ENCODE peak calls at places on chromosomes 5 and 9, in five cellular contexts. One of them, this sample, is unnamed.

GRCh38 chr5:170651902-170652301 is 131.6 kb upstream of the GABRP start:
- DNase-seq in GM13976: no peak
- DNase-seq in activated B cell treated with CpG ODN at 0.5 μM for 24 hours: no peak
- DNase-seq in IMR-90: no peak
- DNase-seq in GM20000: no peak
- DNase-seq in this sample: no peak

GRCh38 chr5:111099058-111099778 is 7.1 kb downstream of the WDR36 start:
- DNase-seq in GM13976: no peak
- DNase-seq in activated B cell treated with CpG ODN at 0.5 μM for 24 hours: no peak
- DNase-seq in IMR-90: peak; percentile 62
- DNase-seq in GM20000: no peak
- DNase-seq in this sample: no peak

GRCh38 chr5:26553079-26553478 is 485.3 kb downstream of the CDH9 start:
- DNase-seq in GM13976: no peak
- DNase-seq in activated B cell treated with CpG ODN at 0.5 μM for 24 hours: no peak
- DNase-seq in IMR-90: no peak
- DNase-seq in GM20000: no peak
- DNase-seq in this sample: no peak

GRCh38 chr5:132414634-132415377 is 45.3 kb downstream of the SLC22A5 start:
- DNase-seq in GM13976: no peak
- DNase-seq in activated B cell treated with CpG ODN at 0.5 μM for 24 hours: no peak
- DNase-seq in IMR-90: no peak
- DNase-seq in GM20000: peak; percentile 46
- DNase-seq in this sample: no peak

GRCh38 chr9:12737871-12738270 is 36.9 kb upstream of the LURAP1L start:
- DNase-seq in GM13976: no peak
- DNase-seq in activated B cell treated with CpG ODN at 0.5 μM for 24 hours: no peak
- DNase-seq in IMR-90: no peak
- DNase-seq in GM20000: no peak
- DNase-seq in this sample: no peak

GRCh38 chr5:179817071-179817840 is 3.4 kb upstream of the SQSTM1 start:
- DNase-seq in GM13976: no peak
- DNase-seq in activated B cell treated with CpG ODN at 0.5 μM for 24 hours: no peak
- DNase-seq in IMR-90: no peak
- DNase-seq in GM20000: no peak
- DNase-seq in this sample: peak; percentile 43

GRCh38 chr9:137156567-137157375 is 13.1 kb downstream of the LRRC26 start:
- DNase-seq in GM13976: peak; percentile 89
- DNase-seq in activated B cell treated with CpG ODN at 0.5 μM for 24 hours: peak; percentile 43
- DNase-seq in IMR-90: peak; percentile 21
- DNase-seq in GM20000: peak; percentile 87
- DNase-seq in this sample: peak; percentile 83

GRCh38 chr9:127162567-127163365 is 40.3 kb upstream of the ANGPTL2 start:
- DNase-seq in GM13976: no peak
- DNase-seq in activated B cell treated with CpG ODN at 0.5 μM for 24 hours: no peak
- DNase-seq in IMR-90: no peak
- DNase-seq in GM20000: no peak
- DNase-seq in this sample: no peak

GRCh38 chr5:57538341-57538955 is 55.8 kb upstream of the ACTBL2 start:
- DNase-seq in GM13976: no peak
- DNase-seq in activated B cell treated with CpG ODN at 0.5 μM for 24 hours: no peak
- DNase-seq in IMR-90: peak; percentile 79
- DNase-seq in GM20000: no peak
- DNase-seq in this sample: no peak

GRCh38 chr5:102312586-102312985 is 16.5 kb upstream of the SLCO4C1 start:
- DNase-seq in GM13976: no peak
- DNase-seq in activated B cell treated with CpG ODN at 0.5 μM for 24 hours: no peak
- DNase-seq in IMR-90: no peak
- DNase-seq in GM20000: no peak
- DNase-seq in this sample: no peak

GRCh38 chr5:19713740-19714139 is 274.3 kb downstream of the CDH18 start:
- DNase-seq in GM13976: no peak
- DNase-seq in activated B cell treated with CpG ODN at 0.5 μM for 24 hours: no peak
- DNase-seq in IMR-90: no peak
- DNase-seq in GM20000: no peak
- DNase-seq in this sample: no peak

GRCh38 chr9:86281577-86282076 is 711 bp downstream of the ISCA1 start:
- DNase-seq in GM13976: no peak
- DNase-seq in activated B cell treated with CpG ODN at 0.5 μM for 24 hours: no peak
- DNase-seq in IMR-90: no peak
- DNase-seq in GM20000: no peak
- DNase-seq in this sample: no peak

GRCh38 chr5:172490739-172491461 is 36.6 kb upstream of the SH3PXD2B start:
- DNase-seq in GM13976: no peak
- DNase-seq in activated B cell treated with CpG ODN at 0.5 μM for 24 hours: no peak
- DNase-seq in IMR-90: no peak
- DNase-seq in GM20000: no peak
- DNase-seq in this sample: no peak

GRCh38 chr9:130426883-130427282 is 17.9 kb upstream of the ASS1 start:
- DNase-seq in GM13976: no peak
- DNase-seq in activated B cell treated with CpG ODN at 0.5 μM for 24 hours: no peak
- DNase-seq in IMR-90: peak; percentile 35
- DNase-seq in GM20000: no peak
- DNase-seq in this sample: no peak

GRCh38 chr5:134026521-134027202 is 21.9 kb upstream of the VDAC1 start:
- DNase-seq in GM13976: peak; percentile 80
- DNase-seq in activated B cell treated with CpG ODN at 0.5 μM for 24 hours: no peak
- DNase-seq in IMR-90: peak; percentile 63
- DNase-seq in GM20000: peak; percentile 66
- DNase-seq in this sample: peak; percentile 78

GRCh38 chr5:87413116-87413645 is 451 bp upstream of the CCNH start:
- DNase-seq in GM13976: no peak
- DNase-seq in activated B cell treated with CpG ODN at 0.5 μM for 24 hours: no peak
- DNase-seq in IMR-90: no peak
- DNase-seq in GM20000: peak; percentile 2
- DNase-seq in this sample: no peak

GRCh38 chr9:101702257-101702656 is 36.2 kb downstream of the GRIN3A start:
- DNase-seq in GM13976: no peak
- DNase-seq in activated B cell treated with CpG ODN at 0.5 μM for 24 hours: no peak
- DNase-seq in IMR-90: no peak
- DNase-seq in GM20000: no peak
- DNase-seq in this sample: no peak

GRCh38 chr9:138058181-138058580 is 180.6 kb downstream of the CACNA1B start:
- DNase-seq in GM13976: no peak
- DNase-seq in activated B cell treated with CpG ODN at 0.5 μM for 24 hours: no peak
- DNase-seq in IMR-90: no peak
- DNase-seq in GM20000: no peak
- DNase-seq in this sample: no peak

GRCh38 chr5:36305571-36306326 is 4.0 kb upstream of the RANBP3L start:
- DNase-seq in GM13976: peak; percentile 34
- DNase-seq in activated B cell treated with CpG ODN at 0.5 μM for 24 hours: no peak
- DNase-seq in IMR-90: peak; percentile 38
- DNase-seq in GM20000: peak; percentile 27
- DNase-seq in this sample: peak; percentile 19
- TF ChIP-seq CTCF in GM13976: peak; percentile 73
- TF ChIP-seq CTCF in activated B cell treated with CpG ODN at 0.5 μM for 24 hours: no peak
- TF ChIP-seq CTCF in IMR-90: peak; percentile 84
- TF ChIP-seq CTCF in GM20000: peak; percentile 71
- TF ChIP-seq CTCF in this sample: peak; percentile 84

GRCh38 chr9:136133959-136134484 is 15.3 kb upstream of the TMEM250 start:
- DNase-seq in GM13976: no peak
- DNase-seq in activated B cell treated with CpG ODN at 0.5 μM for 24 hours: no peak
- DNase-seq in IMR-90: no peak
- DNase-seq in GM20000: no peak
- DNase-seq in this sample: no peak
- TF ChIP-seq CTCF in GM13976: no peak
- TF ChIP-seq CTCF in activated B cell treated with CpG ODN at 0.5 μM for 24 hours: no peak
- TF ChIP-seq CTCF in IMR-90: no peak
- TF ChIP-seq CTCF in GM20000: no peak
- TF ChIP-seq CTCF in this sample: no peak

GRCh38 chr9:28946648-28947047 is 1373.4 kb upstream of the C9orf72 start:
- DNase-seq in GM13976: no peak
- DNase-seq in activated B cell treated with CpG ODN at 0.5 μM for 24 hours: no peak
- DNase-seq in IMR-90: no peak
- DNase-seq in GM20000: no peak
- DNase-seq in this sample: no peak

GRCh38 chr9:28956111-28956880 is 1383.0 kb upstream of the C9orf72 start:
- DNase-seq in GM13976: no peak
- DNase-seq in activated B cell treated with CpG ODN at 0.5 μM for 24 hours: no peak
- DNase-seq in IMR-90: no peak
- DNase-seq in GM20000: no peak
- DNase-seq in this sample: no peak

GRCh38 chr9:28951945-28952344 is 1378.7 kb upstream of the C9orf72 start:
- DNase-seq in GM13976: no peak
- DNase-seq in activated B cell treated with CpG ODN at 0.5 μM for 24 hours: no peak
- DNase-seq in IMR-90: no peak
- DNase-seq in GM20000: peak; percentile 2
- DNase-seq in this sample: no peak
- TF ChIP-seq CTCF in GM13976: no peak
- TF ChIP-seq CTCF in activated B cell treated with CpG ODN at 0.5 μM for 24 hours: no peak
- TF ChIP-seq CTCF in IMR-90: no peak
- TF ChIP-seq CTCF in GM20000: peak; percentile 12
- TF ChIP-seq CTCF in this sample: peak; percentile 35

GRCh38 chr9:4740623-4741364 is at the start of gene AK3:
- DNase-seq in GM13976: peak; percentile 98
- DNase-seq in activated B cell treated with CpG ODN at 0.5 μM for 24 hours: peak; percentile 79
- DNase-seq in IMR-90: peak; percentile 82
- DNase-seq in GM20000: peak; percentile 99
- DNase-seq in this sample: peak; percentile 99
- TF ChIP-seq CTCF in GM13976: peak; percentile 42
- TF ChIP-seq CTCF in activated B cell treated with CpG ODN at 0.5 μM for 24 hours: no peak
- TF ChIP-seq CTCF in IMR-90: peak; percentile 46
- TF ChIP-seq CTCF in GM20000: peak; percentile 35
- TF ChIP-seq CTCF in this sample: peak; percentile 69

GRCh38 chr5:141155540-141156374 is 5.9 kb downstream of the PCDHB6 start:
- DNase-seq in GM13976: no peak
- DNase-seq in activated B cell treated with CpG ODN at 0.5 μM for 24 hours: no peak
- DNase-seq in IMR-90: no peak
- DNase-seq in GM20000: no peak
- DNase-seq in this sample: no peak
- TF ChIP-seq CTCF in GM13976: no peak
- TF ChIP-seq CTCF in activated B cell treated with CpG ODN at 0.5 μM for 24 hours: no peak
- TF ChIP-seq CTCF in IMR-90: no peak
- TF ChIP-seq CTCF in GM20000: no peak
- TF ChIP-seq CTCF in this sample: no peak

DNA sequence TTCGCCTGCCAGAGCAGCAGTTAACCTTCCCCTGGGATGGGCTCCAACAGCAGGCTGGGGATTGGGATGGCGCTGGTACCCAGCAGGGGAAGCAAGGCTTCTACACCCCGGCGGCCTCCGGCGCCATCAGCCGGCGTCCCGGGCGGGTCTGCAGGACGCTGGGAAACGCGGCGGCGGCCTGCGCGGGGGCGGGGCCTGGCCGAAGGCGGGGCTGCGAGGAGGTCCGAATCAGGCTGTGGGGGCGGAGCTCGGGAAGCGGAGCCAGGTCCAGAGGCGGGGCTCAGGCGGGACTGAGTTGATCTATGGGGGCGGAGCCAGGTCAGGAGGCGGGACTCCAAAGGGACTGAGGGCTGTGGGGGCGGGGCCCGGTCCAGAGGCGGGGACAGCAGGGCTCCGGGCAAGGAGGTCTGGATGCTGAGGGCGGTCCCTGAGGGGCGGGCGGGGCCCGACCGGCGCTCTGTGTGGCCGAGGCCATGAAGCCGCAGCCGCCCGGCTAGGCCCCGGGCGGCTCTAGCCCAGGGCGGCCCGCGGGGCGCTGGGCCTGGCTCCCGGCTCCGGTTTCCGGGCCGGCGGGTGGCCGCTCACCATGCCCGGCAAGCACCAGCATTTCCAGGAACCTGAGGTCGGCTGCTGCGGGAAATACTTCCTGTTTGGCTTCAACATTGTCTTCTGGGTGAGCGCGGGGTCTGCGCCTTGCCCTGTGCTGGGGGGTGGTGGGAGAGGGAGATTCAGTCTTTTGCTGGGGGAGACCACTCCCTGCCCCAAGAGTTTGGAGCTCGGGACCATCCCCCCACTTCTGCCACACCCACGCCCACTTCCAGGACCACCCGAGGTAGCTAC is at the start of gene TSPAN17:
- DNase-seq in GM13976: peak; percentile 100
- DNase-seq in activated B cell treated with CpG ODN at 0.5 μM for 24 hours: peak; percentile 99
- DNase-seq in IMR-90: peak; percentile 98
- DNase-seq in GM20000: peak; percentile 100
- DNase-seq in this sample: peak; percentile 100
- TF ChIP-seq CTCF in GM13976: peak; percentile 45
- TF ChIP-seq CTCF in activated B cell treated with CpG ODN at 0.5 μM for 24 hours: no peak
- TF ChIP-seq CTCF in IMR-90: peak; percentile 64
- TF ChIP-seq CTCF in GM20000: peak; percentile 12
- TF ChIP-seq CTCF in this sample: peak; percentile 42

DNA sequence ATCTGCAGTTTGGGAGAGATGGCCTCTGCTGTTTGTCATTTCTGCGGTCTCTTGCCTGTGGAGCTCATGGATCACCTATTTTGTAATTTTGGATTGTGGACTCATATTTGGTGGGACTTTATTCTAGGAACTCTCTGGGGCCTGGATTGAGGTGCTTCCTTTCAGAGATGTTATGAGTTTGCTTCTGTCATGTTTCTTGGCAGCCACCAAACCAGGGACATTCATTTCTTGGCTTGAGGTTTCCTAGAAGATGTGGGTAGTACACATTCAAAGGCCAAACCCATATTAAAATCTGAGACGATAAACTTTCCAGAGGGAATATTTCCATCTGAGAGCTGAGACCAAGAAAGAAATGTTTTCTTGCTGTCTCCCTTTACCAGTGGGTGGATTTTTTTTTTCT is 37.2 kb upstream of the GADD45G start:
- DNase-seq in GM13976: no peak
- DNase-seq in activated B cell treated with CpG ODN at 0.5 μM for 24 hours: no peak
- DNase-seq in IMR-90: no peak
- DNase-seq in GM20000: no peak
- DNase-seq in this sample: no peak
- TF ChIP-seq CTCF in GM13976: no peak
- TF ChIP-seq CTCF in activated B cell treated with CpG ODN at 0.5 μM for 24 hours: no peak
- TF ChIP-seq CTCF in IMR-90: no peak
- TF ChIP-seq CTCF in GM20000: no peak
- TF ChIP-seq CTCF in this sample: no peak

This sample was measured in GM13977.